ENCODE peak calls at places on chromosomes 13 and 19, in seven cellular contexts. Y is HCT116, P is HepG2, B is GM12878, Z is SK-N-SH, X is H1, Q is K562. H is an unnamed sample.

GRCh38 chr19:40603719-40604646 is 2.8 kb downstream of the LTBP4 start:
- DNase-seq in P (peak), X (peak), B (peak), Y (peak), Z (peak), Q (peak), H (peak)

GRCh38 chr19:11581740-11582139 is 4.3 kb upstream of the ACP5 start:
- DNase-seq in Q (peak), Y (no peak), Z (no peak), B (peak), X (no peak), P (no peak), H (no peak)

GRCh38 chr13:22154041-22154440 is 483.2 kb downstream of the FGF9 start:
- DNase-seq in B (no peak), P (no peak), Q (no peak), Z (no peak), Y (no peak), X (no peak), H (no peak)

GRCh38 chr13:113954046-113954841 is 19.6 kb downstream of the C13orf46 start:
- DNase-seq in B (no peak), Z (no peak), X (no peak), P (no peak), Q (no peak), Y (no peak), H (no peak)

GRCh38 chr19:46786236-46787039 is 2.0 kb downstream of the SLC1A5 start:
- DNase-seq in X (peak), B (no peak), Z (peak), Q (peak), Y (no peak), P (peak), H (peak)

GRCh38 chr19:34963531-34964406 is at the start of gene ZNF792:
- DNase-seq in X (peak), Y (peak), Z (peak), B (no peak), Q (peak), P (peak), H (peak)

GRCh38 chr13:50594276-50594970 is 249.1 kb downstream of the DLEU7 start:
- DNase-seq in Y (no peak), Z (peak), B (peak), P (peak), Q (peak), X (no peak), H (no peak)

GRCh38 chr19:39362682-39363657 is 20.7 kb downstream of the SAMD4B start:
- DNase-seq in B (no peak), X (no peak), Q (no peak), Y (no peak), P (no peak), Z (no peak), H (no peak)

GRCh38 chr13:49836516-49836915 is 44.0 kb upstream of the KPNA3 start:
- DNase-seq in Q (no peak), P (peak), Y (no peak), Z (peak), B (no peak), X (no peak), H (peak)

DNA sequence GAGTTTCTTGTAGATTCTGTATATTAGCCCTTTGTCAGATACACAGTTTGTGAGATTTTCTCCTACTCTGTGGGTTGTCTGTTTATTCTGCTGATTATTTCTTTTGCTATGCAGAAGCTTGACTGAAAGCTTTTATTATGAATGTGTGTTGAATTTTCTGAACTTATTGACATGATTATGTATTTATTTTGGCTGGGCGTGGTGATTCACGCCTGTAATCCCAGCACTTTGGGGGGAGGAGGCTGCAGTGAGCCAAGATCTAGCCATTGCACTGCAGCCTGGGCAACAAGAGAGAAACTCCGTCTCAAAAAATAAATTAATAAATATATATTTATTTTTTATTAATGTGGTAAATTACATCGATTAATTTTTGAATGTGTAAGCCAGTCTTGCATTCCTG is 78.9 kb downstream of the DNAJC15 start:
- DNase-seq in P (no peak), Y (no peak), B (no peak), Q (no peak), X (no peak), Z (no peak), H (no peak)
- TF ChIP-seq JUND in P (no peak), Y (no peak), B (no peak), Q (no peak), X (no peak), Z (no peak), H (no peak)

GRCh38 chr19:28042516-28042915 is 1170.4 kb downstream of the UQCRFS1 start:
- DNase-seq in Q (no peak), Z (no peak), Y (no peak), B (no peak), P (no peak), X (no peak), H (no peak)

GRCh38 chr19:28039677-28040381 is 1173.1 kb downstream of the UQCRFS1 start:
- DNase-seq in B (no peak), Z (no peak), Y (no peak), P (no peak), Q (no peak), X (no peak), H (no peak)

GRCh38 chr19:28037186-28037585 is 1175.8 kb downstream of the UQCRFS1 start:
- DNase-seq in B (no peak), Z (no peak), P (no peak), Y (no peak), X (no peak), Q (no peak), H (no peak)
- TF ChIP-seq JUND in B (no peak), Z (no peak), P (no peak), Y (no peak), X (no peak), Q (no peak), H (no peak)

GRCh38 chr19:49555600-49556411 is 24.6 kb downstream of the NOSIP start:
- DNase-seq in Z (peak), X (peak), Q (peak), B (no peak), P (no peak), Y (peak), H (peak)
- TF ChIP-seq JUND in Z (no peak), X (no peak), Q (no peak), B (no peak), P (no peak), Y (no peak), H (no peak)

GRCh38 chr19:49342291-49342721 is 7.1 kb downstream of the CD37 start:
- DNase-seq in P (no peak), Z (no peak), Q (no peak), B (no peak), X (no peak), Y (no peak), H (no peak)

GRCh38 chr19:49339364-49340068 is 4.3 kb downstream of the CD37 start:
- DNase-seq in Y (no peak), Q (peak), X (peak), P (no peak), B (no peak), Z (peak), H (peak)

GRCh38 chr19:49340865-49341718 is 5.9 kb downstream of the CD37 start:
- DNase-seq in B (no peak), X (no peak), Y (no peak), Z (no peak), Q (no peak), P (no peak), H (no peak)

GRCh38 chr19:49338691-49339363 is 3.6 kb downstream of the CD37 start:
- DNase-seq in P (no peak), Q (peak), Z (peak), B (no peak), X (peak), Y (no peak), H (peak)

GRCh38 chr19:49340069-49340864 is 5.1 kb downstream of the CD37 start:
- DNase-seq in Z (no peak), Q (peak), X (peak), P (peak), Y (no peak), B (peak), H (peak)
- TF ChIP-seq JUND in Z (no peak), Q (no peak), X (no peak), P (no peak), Y (no peak), B (peak), H (no peak)

GRCh38 chr13:27182844-27183497 is 11.4 kb upstream of the USP12 start:
- DNase-seq in B (no peak), X (no peak), Q (peak), P (peak), Y (peak), Z (no peak), H (peak)
- TF ChIP-seq JUND in B (no peak), X (no peak), Q (peak), P (peak), Y (peak), Z (peak), H (no peak)

GRCh38 chr13:79837741-79838450 is 356.9 kb downstream of the NDFIP2 start:
- DNase-seq in Z (no peak), P (no peak), Q (no peak), X (no peak), B (no peak), Y (no peak), H (no peak)
- TF ChIP-seq JUND in Z (no peak), P (no peak), Q (no peak), X (no peak), B (no peak), Y (no peak), H (no peak)